ENCODE peak calls at places on chromosomes 3 and 15, in six cellular contexts. One of them, this sample, is unnamed.

GRCh38 chr15:93474728-93475127 is 385.7 kb upstream of the RGMA start:
- DNase-seq in heart right ventricle: no peak
- DNase-seq in fibroblast of mammary gland: no peak
- DNase-seq in choroid plexus epithelial cell: no peak
- DNase-seq in skeletal muscle cell: no peak
- DNase-seq in astrocyte of the cerebellum: no peak
- DNase-seq in this sample: no peak

GRCh38 chr15:72306211-72306785 is 13.7 kb downstream of the CELF6 start:
- DNase-seq in choroid plexus epithelial cell: peak; percentile 70
- DNase-seq in fibroblast of mammary gland: peak; percentile 57
- DNase-seq in heart right ventricle: no peak
- DNase-seq in astrocyte of the cerebellum: no peak
- DNase-seq in skeletal muscle cell: no peak
- DNase-seq in this sample: peak; percentile 70

GRCh38 chr15:78909791-78910228 is 35.0 kb downstream of the CTSH start:
- DNase-seq in heart right ventricle: no peak
- DNase-seq in fibroblast of mammary gland: peak; percentile 55
- DNase-seq in skeletal muscle cell: no peak
- DNase-seq in astrocyte of the cerebellum: no peak
- DNase-seq in choroid plexus epithelial cell: peak; percentile 63
- DNase-seq in this sample: no peak

GRCh38 chr3:21645121-21645897 is 105.7 kb downstream of the ZNF385D start:
- DNase-seq in heart right ventricle: peak; percentile 58
- DNase-seq in fibroblast of mammary gland: peak; percentile 81
- DNase-seq in skeletal muscle cell: no peak
- DNase-seq in choroid plexus epithelial cell: peak; percentile 9
- DNase-seq in astrocyte of the cerebellum: no peak
- DNase-seq in this sample: no peak

GRCh38 chr3:128983293-128984069 is 10.4 kb downstream of the CFAP92 start:
- DNase-seq in heart right ventricle: no peak
- DNase-seq in choroid plexus epithelial cell: no peak
- DNase-seq in fibroblast of mammary gland: no peak
- DNase-seq in astrocyte of the cerebellum: no peak
- DNase-seq in skeletal muscle cell: no peak
- DNase-seq in this sample: no peak

GRCh38 chr3:69999191-70000027 is at the start of gene SAMMSON:
- DNase-seq in fibroblast of mammary gland: peak; percentile 49
- DNase-seq in skeletal muscle cell: no peak
- DNase-seq in heart right ventricle: no peak
- DNase-seq in astrocyte of the cerebellum: no peak
- DNase-seq in choroid plexus epithelial cell: peak; percentile 83
- DNase-seq in this sample: no peak

GRCh38 chr15:70264014-70264492 is 166.3 kb upstream of the TLE3 start:
- DNase-seq in astrocyte of the cerebellum: peak; percentile 26
- DNase-seq in fibroblast of mammary gland: peak; percentile 51
- DNase-seq in skeletal muscle cell: peak; percentile 32
- DNase-seq in choroid plexus epithelial cell: no peak
- DNase-seq in heart right ventricle: no peak
- DNase-seq in this sample: no peak

GRCh38 chr15:81887913-81888312 is 157.9 kb downstream of the MEX3B start:
- DNase-seq in astrocyte of the cerebellum: peak; percentile 72
- DNase-seq in choroid plexus epithelial cell: peak; percentile 73
- DNase-seq in heart right ventricle: no peak
- DNase-seq in fibroblast of mammary gland: peak; percentile 58
- DNase-seq in skeletal muscle cell: peak; percentile 62
- DNase-seq in this sample: no peak

GRCh38 chr15:68278345-68279217 is 1.0 kb downstream of the FEM1B start:
- DNase-seq in choroid plexus epithelial cell: peak; percentile 47
- DNase-seq in skeletal muscle cell: no peak
- DNase-seq in astrocyte of the cerebellum: no peak
- DNase-seq in heart right ventricle: no peak
- DNase-seq in fibroblast of mammary gland: peak; percentile 34
- DNase-seq in this sample: peak; percentile 79

GRCh38 chr3:130896101-130896500 is 2.2 kb downstream of the ATP2C1 start:
- DNase-seq in heart right ventricle: no peak
- DNase-seq in astrocyte of the cerebellum: no peak
- DNase-seq in skeletal muscle cell: no peak
- DNase-seq in fibroblast of mammary gland: no peak
- DNase-seq in choroid plexus epithelial cell: peak; percentile 20
- DNase-seq in this sample: no peak

GRCh38 chr3:130897316-130897715 is 3.4 kb downstream of the ATP2C1 start:
- DNase-seq in heart right ventricle: no peak
- DNase-seq in skeletal muscle cell: no peak
- DNase-seq in astrocyte of the cerebellum: no peak
- DNase-seq in choroid plexus epithelial cell: peak; percentile 10
- DNase-seq in fibroblast of mammary gland: no peak
- DNase-seq in this sample: no peak

GRCh38 chr3:130894130-130894872 is 417 bp downstream of the ATP2C1 start:
- DNase-seq in choroid plexus epithelial cell: peak; percentile 23
- DNase-seq in skeletal muscle cell: no peak
- DNase-seq in fibroblast of mammary gland: no peak
- DNase-seq in astrocyte of the cerebellum: no peak
- DNase-seq in heart right ventricle: peak; percentile 43
- DNase-seq in this sample: no peak

GRCh38 chr3:130894873-130895330 is 1.0 kb downstream of the ATP2C1 start:
- DNase-seq in heart right ventricle: no peak
- DNase-seq in fibroblast of mammary gland: peak; percentile 23
- DNase-seq in astrocyte of the cerebellum: no peak
- DNase-seq in skeletal muscle cell: no peak
- DNase-seq in choroid plexus epithelial cell: peak; percentile 30
- DNase-seq in this sample: no peak

GRCh38 chr3:130895690-130896089 is 1.8 kb downstream of the ATP2C1 start:
- DNase-seq in skeletal muscle cell: no peak
- DNase-seq in choroid plexus epithelial cell: no peak
- DNase-seq in fibroblast of mammary gland: no peak
- DNase-seq in astrocyte of the cerebellum: no peak
- DNase-seq in heart right ventricle: no peak
- DNase-seq in this sample: no peak
- H3K4me3 ChIP-seq in skeletal muscle cell: peak overlapping the region; percentile 95
- H3K4me3 ChIP-seq in choroid plexus epithelial cell: peak overlapping the region; percentile 97
- H3K4me3 ChIP-seq in fibroblast of mammary gland: peak overlapping the region; percentile 87
- H3K4me3 ChIP-seq in astrocyte of the cerebellum: peak overlapping the region; percentile 82
- H3K4me3 ChIP-seq in heart right ventricle: no peak overlapping the region
- H3K4me3 ChIP-seq in this sample: no peak overlapping the region

GRCh38 chr3:8503871-8504610 is 2.4 kb downstream of the LMCD1 start:
- DNase-seq in fibroblast of mammary gland: peak; percentile 36
- DNase-seq in choroid plexus epithelial cell: peak; percentile 52
- DNase-seq in astrocyte of the cerebellum: no peak
- DNase-seq in heart right ventricle: no peak
- DNase-seq in skeletal muscle cell: no peak
- DNase-seq in this sample: no peak
- H3K4me3 ChIP-seq in fibroblast of mammary gland: peak overlapping the region; percentile 62
- H3K4me3 ChIP-seq in choroid plexus epithelial cell: peak overlapping the region; percentile 54
- H3K4me3 ChIP-seq in astrocyte of the cerebellum: peak overlapping the region; percentile 48
- H3K4me3 ChIP-seq in heart right ventricle: peak overlapping the region; percentile 47
- H3K4me3 ChIP-seq in skeletal muscle cell: peak overlapping the region; percentile 57
- H3K4me3 ChIP-seq in this sample: no peak overlapping the region

DNA sequence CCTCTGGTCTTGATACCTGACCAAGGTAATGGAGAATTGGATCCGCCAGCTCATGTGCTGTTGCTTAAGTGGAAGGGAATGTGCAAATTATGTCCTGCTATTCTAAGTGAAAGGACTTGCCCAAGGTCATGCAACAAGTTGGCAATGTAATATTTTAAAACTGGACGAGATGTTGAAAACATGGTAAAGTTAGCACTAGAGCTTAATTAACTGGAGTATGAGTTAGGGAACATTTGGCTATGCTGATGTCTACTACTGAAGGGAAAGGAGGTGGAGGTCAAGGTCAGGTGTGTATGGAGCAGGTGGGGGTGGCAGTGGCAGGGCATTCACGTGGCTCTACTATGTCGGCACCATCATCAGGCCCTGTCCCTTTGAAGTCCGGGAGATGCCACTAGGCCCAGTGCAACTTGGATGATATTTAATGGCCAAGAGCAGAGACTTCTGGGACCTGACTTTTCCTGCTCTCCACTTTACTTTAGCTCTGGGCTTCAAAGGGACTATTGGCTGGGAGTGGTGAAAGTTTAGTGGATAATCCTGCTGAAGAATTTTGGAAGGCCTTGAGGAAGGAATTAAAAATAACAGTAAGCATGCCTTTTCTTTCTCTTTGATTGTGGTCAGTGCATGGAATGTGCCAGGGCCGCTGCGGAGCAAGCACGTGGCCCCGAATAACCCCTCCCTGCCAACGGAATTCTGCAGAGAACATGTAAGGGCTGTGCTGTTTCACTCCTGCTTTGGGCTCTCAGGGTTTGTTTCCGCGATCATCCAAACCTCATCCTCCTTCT is 14.9 kb downstream of the SMAD3 start:
- DNase-seq in fibroblast of mammary gland: peak; percentile 86
- DNase-seq in choroid plexus epithelial cell: peak; percentile 84
- DNase-seq in skeletal muscle cell: no peak
- DNase-seq in astrocyte of the cerebellum: peak; percentile 89
- DNase-seq in heart right ventricle: no peak
- DNase-seq in this sample: no peak
- H3K4me3 ChIP-seq in fibroblast of mammary gland: peak overlapping the region; percentile 1
- H3K4me3 ChIP-seq in choroid plexus epithelial cell: no peak overlapping the region
- H3K4me3 ChIP-seq in skeletal muscle cell: no peak overlapping the region
- H3K4me3 ChIP-seq in astrocyte of the cerebellum: peak overlapping the region; percentile 4
- H3K4me3 ChIP-seq in heart right ventricle: no peak overlapping the region
- H3K4me3 ChIP-seq in this sample: no peak overlapping the region

GRCh38 chr3:153767601-153768558 is 353.3 kb upstream of the ARHGEF26 start:
- DNase-seq in choroid plexus epithelial cell: no peak
- DNase-seq in skeletal muscle cell: no peak
- DNase-seq in heart right ventricle: no peak
- DNase-seq in fibroblast of mammary gland: no peak
- DNase-seq in astrocyte of the cerebellum: no peak
- DNase-seq in this sample: no peak

GRCh38 chr3:153760952-153761351 is 360.2 kb upstream of the ARHGEF26 start:
- DNase-seq in skeletal muscle cell: no peak
- DNase-seq in astrocyte of the cerebellum: no peak
- DNase-seq in choroid plexus epithelial cell: no peak
- DNase-seq in heart right ventricle: no peak
- DNase-seq in fibroblast of mammary gland: no peak
- DNase-seq in this sample: no peak

GRCh38 chr3:153757839-153758238 is 363.4 kb upstream of the ARHGEF26 start:
- DNase-seq in skeletal muscle cell: no peak
- DNase-seq in astrocyte of the cerebellum: no peak
- DNase-seq in choroid plexus epithelial cell: peak; percentile 4
- DNase-seq in fibroblast of mammary gland: no peak
- DNase-seq in heart right ventricle: no peak
- DNase-seq in this sample: no peak

GRCh38 chr3:153756816-153757215 is 364.4 kb upstream of the ARHGEF26 start:
- DNase-seq in skeletal muscle cell: no peak
- DNase-seq in fibroblast of mammary gland: peak; percentile 67
- DNase-seq in astrocyte of the cerebellum: no peak
- DNase-seq in heart right ventricle: no peak
- DNase-seq in choroid plexus epithelial cell: peak; percentile 6
- DNase-seq in this sample: no peak

DNA sequence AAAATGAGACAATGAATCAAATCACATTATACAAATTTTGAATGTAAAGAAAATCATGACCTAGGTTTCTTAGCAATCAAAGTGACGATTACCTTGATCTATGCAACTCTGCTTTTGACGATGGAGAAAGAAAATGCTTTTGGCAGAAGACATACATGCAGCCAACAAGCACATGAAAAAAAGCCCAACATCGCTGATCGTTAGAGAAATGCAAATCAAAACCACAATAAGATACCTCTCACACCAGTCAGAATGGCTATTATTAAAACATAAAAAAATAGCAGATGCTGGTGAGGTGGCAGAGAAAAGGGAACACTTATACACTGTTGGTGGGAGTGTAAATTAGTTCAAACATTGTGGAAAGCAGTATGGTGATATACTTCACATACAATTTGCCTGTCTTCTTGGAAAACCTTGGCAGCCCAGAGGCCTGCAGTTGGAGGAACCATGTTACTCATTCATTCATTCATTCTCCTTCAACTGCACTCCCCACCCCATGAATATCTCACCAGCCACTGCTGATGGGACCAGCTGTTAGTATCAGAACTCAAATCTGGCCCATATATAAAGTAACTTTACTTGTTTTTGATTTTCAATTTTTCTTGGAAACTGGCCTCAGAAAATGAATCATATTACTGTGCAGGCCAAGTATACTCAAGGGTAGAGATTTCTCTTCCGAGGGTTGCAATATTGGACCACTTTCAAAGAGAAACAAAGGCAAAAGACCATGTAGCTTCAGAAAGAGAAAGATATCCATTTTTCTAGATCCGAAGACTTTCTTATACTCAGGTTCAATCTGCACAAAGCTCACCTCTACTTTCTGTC is 358.6 kb upstream of the ARHGEF26 start:
- DNase-seq in astrocyte of the cerebellum: no peak
- DNase-seq in heart right ventricle: no peak
- DNase-seq in fibroblast of mammary gland: peak; percentile 39
- DNase-seq in skeletal muscle cell: no peak
- DNase-seq in choroid plexus epithelial cell: no peak
- DNase-seq in this sample: no peak
- H3K4me3 ChIP-seq in astrocyte of the cerebellum: no peak overlapping the region
- H3K4me3 ChIP-seq in heart right ventricle: no peak overlapping the region
- H3K4me3 ChIP-seq in fibroblast of mammary gland: no peak overlapping the region
- H3K4me3 ChIP-seq in skeletal muscle cell: no peak overlapping the region
- H3K4me3 ChIP-seq in choroid plexus epithelial cell: no peak overlapping the region
- H3K4me3 ChIP-seq in this sample: no peak overlapping the region

DNA sequence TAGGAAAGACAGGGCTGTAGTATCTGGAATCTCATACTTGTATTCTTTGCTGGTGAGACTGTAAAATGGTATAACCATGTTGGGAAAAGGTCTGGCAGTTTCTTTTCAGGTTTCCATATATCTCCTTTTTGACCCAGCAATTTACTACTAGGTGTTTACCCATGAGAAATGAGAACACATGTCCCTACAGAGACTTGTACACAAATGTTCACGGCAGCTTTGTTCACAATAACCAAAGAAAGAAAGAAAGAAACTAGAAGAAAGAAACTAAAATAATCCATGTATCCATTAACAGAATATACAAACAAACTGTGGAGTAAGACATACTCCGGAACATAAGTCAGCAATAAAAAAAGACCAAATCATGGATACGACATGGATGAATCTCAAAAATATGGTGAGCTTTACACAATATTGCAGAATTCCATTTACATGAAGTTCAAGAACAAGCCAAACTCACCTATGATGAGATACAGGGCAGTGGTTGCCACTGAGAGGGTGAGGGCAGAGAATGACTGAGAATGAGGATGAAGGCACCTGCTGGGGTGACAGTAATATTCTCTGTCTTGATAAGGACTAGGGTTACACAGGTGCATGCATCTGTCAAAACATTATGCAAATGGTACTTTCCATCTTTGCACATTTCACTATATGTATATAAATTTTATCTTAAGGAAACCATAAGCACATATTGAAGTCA is 2.7 kb downstream of the RFTN1 start:
- DNase-seq in skeletal muscle cell: no peak
- DNase-seq in fibroblast of mammary gland: no peak
- DNase-seq in astrocyte of the cerebellum: no peak
- DNase-seq in choroid plexus epithelial cell: no peak
- DNase-seq in heart right ventricle: no peak
- DNase-seq in this sample: no peak
- H3K4me3 ChIP-seq in skeletal muscle cell: no peak overlapping the region
- H3K4me3 ChIP-seq in fibroblast of mammary gland: no peak overlapping the region
- H3K4me3 ChIP-seq in astrocyte of the cerebellum: peak overlapping the region; percentile 66
- H3K4me3 ChIP-seq in choroid plexus epithelial cell: no peak overlapping the region
- H3K4me3 ChIP-seq in heart right ventricle: peak overlapping the region; percentile 83
- H3K4me3 ChIP-seq in this sample: no peak overlapping the region

GRCh38 chr15:50140097-50140496 is 21.1 kb upstream of the ATP8B4 start:
- DNase-seq in choroid plexus epithelial cell: no peak
- DNase-seq in fibroblast of mammary gland: no peak
- DNase-seq in heart right ventricle: no peak
- DNase-seq in skeletal muscle cell: no peak
- DNase-seq in astrocyte of the cerebellum: no peak
- DNase-seq in this sample: no peak
- H3K4me3 ChIP-seq in choroid plexus epithelial cell: no peak overlapping the region
- H3K4me3 ChIP-seq in fibroblast of mammary gland: no peak overlapping the region
- H3K4me3 ChIP-seq in heart right ventricle: no peak overlapping the region
- H3K4me3 ChIP-seq in skeletal muscle cell: no peak overlapping the region
- H3K4me3 ChIP-seq in astrocyte of the cerebellum: no peak overlapping the region
- H3K4me3 ChIP-seq in this sample: no peak overlapping the region

This sample was measured in RWPE2.